ENCODE peak calls at places on chromosomes 13 and 19, in five cellular contexts. U is osteoblast, T is endothelial cell of umbilical vein, I is H9, B is OCI-LY7. J is an unnamed sample.

GRCh38 chr13:34847751-34848150 is 94.3 kb upstream of the NBEA start:
- DNase-seq in U (no peak), T (no peak), I (peak; percentile 54), B (no peak), J (no peak)

GRCh38 chr19:8610041-8610927 is at the start of gene ADAMTS10:
- DNase-seq in U (peak; percentile 89), T (no peak), I (peak; percentile 48), B (no peak), J (peak; percentile 44)

GRCh38 chr19:57210381-57210780 is 19.1 kb downstream of the ZNF264 start:
- DNase-seq in U (no peak), T (no peak), I (no peak), B (no peak), J (no peak)

GRCh38 chr19:44071824-44072542 is at the start of gene ZNF284:
- DNase-seq in U (peak; percentile 96), T (peak; percentile 91), I (peak; percentile 95), B (no peak), J (peak; percentile 92)

GRCh38 chr13:44234566-44234965 is 139.1 kb upstream of the SERP2 start:
- DNase-seq in U (no peak), T (no peak), I (no peak), B (no peak), J (no peak)

GRCh38 chr13:42277618-42278276 is 5.8 kb downstream of the AKAP11 start:
- DNase-seq in U (no peak), T (no peak), I (no peak), B (no peak), J (peak; percentile 35)

GRCh38 chr19:7970716-7971448 is 27.4 kb upstream of the TIMM44 start:
- DNase-seq in U (peak; percentile 92), T (peak; percentile 27), I (peak; percentile 84), B (peak; percentile 45), J (peak; percentile 14)

GRCh38 chr19:45800009-45800553 is 7.4 kb upstream of the DMWD start:
- DNase-seq in U (peak; percentile 91), T (no peak), I (no peak), B (no peak), J (peak; percentile 36)

GRCh38 chr13:50306096-50306495 is 290.9 kb downstream of the KCNRG start:
- DNase-seq in U (no peak), T (no peak), I (no peak), B (no peak), J (no peak)

DNA sequence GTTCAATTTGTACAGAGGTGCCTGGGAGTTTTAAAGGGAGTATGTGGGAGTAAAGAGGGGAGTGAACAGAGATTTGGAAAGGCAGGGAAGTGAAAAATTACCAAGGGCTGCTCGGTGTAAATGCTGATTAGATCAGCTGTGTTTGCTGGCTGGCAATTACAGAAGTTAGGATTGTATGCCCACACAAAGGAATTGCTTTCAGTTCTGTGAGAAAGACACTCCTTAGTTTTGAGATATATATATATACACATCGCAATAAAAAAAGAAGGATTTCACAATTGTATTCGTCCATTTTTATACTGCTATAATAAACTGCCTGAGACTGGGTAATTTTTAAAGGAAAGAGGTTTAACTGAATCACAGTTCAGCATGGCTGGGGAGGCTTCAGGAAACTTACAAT is 196.3 kb downstream of the SLITRK5 start:
- DNase-seq in U (no peak), T (no peak), I (no peak), B (no peak), J (no peak)
- H2AFZ ChIP-seq in U (no peak overlapping the region), T (no peak overlapping the region), I (no peak overlapping the region), B (no peak overlapping the region), J (no peak overlapping the region)

DNA sequence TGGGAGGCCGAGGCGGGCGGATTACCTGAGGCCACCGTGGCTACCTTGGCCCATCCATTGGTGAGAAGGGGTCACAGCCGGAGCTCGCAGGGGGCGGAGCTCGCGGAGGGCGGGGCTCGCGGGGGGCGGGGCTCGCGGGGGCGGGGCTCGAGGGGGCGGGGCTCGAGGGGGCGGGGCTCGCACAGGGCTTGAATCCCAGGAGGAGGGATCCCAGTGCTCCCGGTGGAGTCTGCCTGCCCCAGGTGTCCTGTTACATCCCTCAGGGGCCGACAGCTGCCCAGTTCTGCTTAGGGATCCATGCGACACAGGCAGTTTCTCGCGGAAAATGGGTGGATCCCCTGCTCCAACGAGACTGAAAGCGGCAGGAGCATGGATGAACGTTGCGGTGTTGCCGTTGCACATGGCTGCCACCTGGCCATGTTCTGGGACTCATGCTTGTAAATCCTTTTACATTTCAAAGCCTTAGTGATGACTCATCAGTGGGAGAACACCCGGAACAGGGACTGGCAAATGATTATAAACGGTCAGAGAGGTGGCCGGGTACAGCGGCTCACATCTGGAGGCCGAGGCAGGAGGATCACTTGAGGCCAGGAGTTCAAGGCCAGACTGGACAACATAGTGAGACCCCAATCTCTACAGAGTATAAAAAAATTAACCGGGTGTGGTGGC is 25.1 kb downstream of the TMPRSS9 start:
- DNase-seq in U (peak; percentile 95), T (peak; percentile 18), I (peak; percentile 96), B (peak; percentile 21), J (peak; percentile 71)
- H2AFZ ChIP-seq in U (peak overlapping the region; percentile 81), T (peak overlapping the region; percentile 54), I (no peak overlapping the region), B (no peak overlapping the region), J (peak overlapping the region; percentile 46)

GRCh38 chr19:34667349-34668076 is 9.4 kb downstream of the SCGB2B2 start:
- DNase-seq in U (peak; percentile 88), T (peak; percentile 8), I (peak; percentile 53), B (peak; percentile 12), J (peak; percentile 40)
- H2AFZ ChIP-seq in U (peak overlapping the region; percentile 77), T (peak overlapping the region; percentile 64), I (no peak overlapping the region), B (peak overlapping the region; percentile 2), J (peak overlapping the region; percentile 59)

DNA sequence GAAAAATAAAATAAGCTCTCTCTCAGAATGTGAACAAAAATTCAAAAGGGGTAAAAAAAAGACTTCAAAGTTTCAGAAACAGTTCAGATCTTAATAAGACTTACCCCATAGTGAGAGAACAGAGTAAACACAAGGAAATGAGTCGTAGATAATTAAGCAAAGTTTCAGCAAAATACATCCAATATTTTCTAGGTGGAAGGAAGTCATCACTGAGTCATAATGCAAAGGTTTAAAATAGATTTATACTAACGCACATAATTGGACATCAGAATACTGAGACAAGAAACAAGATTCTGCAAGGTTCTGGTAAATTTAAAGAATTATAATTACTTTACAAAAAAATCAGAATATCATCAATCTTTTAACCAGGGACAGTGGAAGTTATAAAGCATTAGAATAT is 1370.7 kb upstream of the ATXN8OS start:
- DNase-seq in U (no peak), T (peak; percentile 31), I (no peak), B (no peak), J (peak; percentile 13)
- H2AFZ ChIP-seq in U (no peak overlapping the region), T (no peak overlapping the region), I (no peak overlapping the region), B (no peak overlapping the region), J (no peak overlapping the region)

DNA sequence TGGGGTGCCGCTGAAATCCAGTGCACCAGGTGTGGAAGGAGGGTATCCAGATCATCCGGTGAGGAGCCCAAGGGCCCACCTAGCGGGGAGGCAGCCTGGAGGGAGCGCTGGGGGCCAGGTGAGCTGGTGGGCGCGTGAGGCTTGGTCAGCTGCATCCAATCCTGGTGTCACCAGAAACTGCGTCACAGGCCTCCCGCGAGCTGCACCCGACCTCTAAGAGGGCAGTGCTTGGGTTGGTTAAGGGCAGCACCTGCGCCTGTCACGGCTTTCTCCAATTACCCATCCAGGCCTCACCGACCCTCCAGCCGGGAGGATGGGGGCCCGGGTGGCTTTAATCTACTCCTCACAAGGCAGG is 284 bp downstream of the RNF17 start:
- DNase-seq in U (no peak), T (no peak), I (no peak), B (no peak), J (no peak)
- H2AFZ ChIP-seq in U (no peak overlapping the region), T (no peak overlapping the region), I (no peak overlapping the region), B (no peak overlapping the region), J (no peak overlapping the region)

GRCh38 chr19:35609881-35610353 is 2.6 kb upstream of the HAUS5 start:
- DNase-seq in U (no peak), T (no peak), I (no peak), B (peak; percentile 82), J (no peak)
- H2AFZ ChIP-seq in U (no peak overlapping the region), T (no peak overlapping the region), I (no peak overlapping the region), B (peak overlapping the region; percentile 86), J (no peak overlapping the region)

GRCh38 chr19:49073514-49074378 is 1.2 kb upstream of the KCNA7 start:
- DNase-seq in U (peak; percentile 93), T (no peak), I (peak; percentile 71), B (peak; percentile 19), J (no peak)
- H2AFZ ChIP-seq in U (no peak overlapping the region), T (no peak overlapping the region), I (no peak overlapping the region), B (no peak overlapping the region), J (no peak overlapping the region)

GRCh38 chr13:22060187-22060586 is 389.3 kb downstream of the FGF9 start:
- DNase-seq in U (no peak), T (no peak), I (no peak), B (no peak), J (no peak)

GRCh38 chr13:22063416-22064124 is 392.7 kb downstream of the FGF9 start:
- DNase-seq in U (no peak), T (no peak), I (no peak), B (no peak), J (no peak)

GRCh38 chr13:22062478-22063205 is 391.8 kb downstream of the FGF9 start:
- DNase-seq in U (no peak), T (no peak), I (no peak), B (no peak), J (peak; percentile 3)

GRCh38 chr13:22061371-22061805 is 390.5 kb downstream of the FGF9 start:
- DNase-seq in U (no peak), T (no peak), I (peak; percentile 38), B (no peak), J (no peak)

DNA sequence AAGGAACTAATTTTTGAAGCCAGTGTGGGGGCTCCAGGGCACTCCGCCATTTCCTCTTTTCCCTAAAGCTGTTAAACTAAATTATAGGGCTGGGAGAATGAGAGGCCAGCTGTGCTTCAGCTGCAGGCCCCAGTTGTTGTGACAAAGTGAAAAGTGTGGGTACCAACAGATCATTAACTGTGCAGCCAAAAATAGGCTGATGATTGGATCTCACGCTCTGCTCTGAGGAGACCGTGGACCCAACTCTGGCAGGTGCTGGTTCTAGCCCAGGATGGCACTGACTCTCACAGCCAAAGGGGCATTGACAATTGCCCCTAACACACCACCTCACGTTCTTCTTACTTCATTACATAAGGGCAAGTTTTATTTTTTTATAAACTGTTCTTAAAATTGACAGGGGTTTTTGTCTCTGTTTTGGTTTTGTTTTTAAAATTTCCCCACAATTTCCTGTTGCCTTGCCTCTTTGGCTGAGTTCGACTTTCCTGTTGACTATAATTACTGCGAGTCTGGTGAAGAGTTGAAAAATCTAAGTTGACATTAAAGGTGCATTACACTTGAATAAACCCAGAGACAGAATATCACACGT is 391.0 kb downstream of the FGF9 start:
- DNase-seq in U (no peak), T (no peak), I (no peak), B (no peak), J (no peak)
- H2AFZ ChIP-seq in U (no peak overlapping the region), T (no peak overlapping the region), I (no peak overlapping the region), B (no peak overlapping the region), J (no peak overlapping the region)

GRCh38 chr13:33208290-33208990 is 77.1 kb downstream of the STARD13 start:
- DNase-seq in U (no peak), T (no peak), I (no peak), B (no peak), J (no peak)
- H2AFZ ChIP-seq in U (no peak overlapping the region), T (no peak overlapping the region), I (no peak overlapping the region), B (no peak overlapping the region), J (no peak overlapping the region)

GRCh38 chr19:55552620-55553019 is 7.3 kb upstream of the SBK3 start:
- DNase-seq in U (peak; percentile 93), T (no peak), I (no peak), B (no peak), J (peak; percentile 96)
- H2AFZ ChIP-seq in U (no peak overlapping the region), T (no peak overlapping the region), I (peak overlapping the region; percentile 60), B (no peak overlapping the region), J (no peak overlapping the region)

J was measured in fibroblast of lung.